ENCODE peak calls at places on chromosomes 3 and 15, in seven cellular contexts. One of them, this sample, is unnamed.

GRCh38 chr15:60720493-60721231 is 241.7 kb upstream of the ICE2 start:
- DNase-seq in transverse colon: no peak
- DNase-seq in uterus: no peak
- DNase-seq in left lung: no peak
- DNase-seq in fibroblast of villous mesenchyme: no peak
- DNase-seq in ascending aorta: no peak
- DNase-seq in foreskin fibroblast: no peak
- DNase-seq in this sample: no peak

GRCh38 chr3:127389415-127389814 is 101.6 kb upstream of the PRR20G start:
- DNase-seq in ascending aorta: no peak
- DNase-seq in left lung: no peak
- DNase-seq in uterus: no peak
- DNase-seq in fibroblast of villous mesenchyme: no peak
- DNase-seq in transverse colon: no peak
- DNase-seq in foreskin fibroblast: no peak
- DNase-seq in this sample: no peak

GRCh38 chr15:43505723-43506122 is 11.7 kb upstream of the MAP1A start:
- DNase-seq in transverse colon: no peak
- DNase-seq in left lung: no peak
- DNase-seq in fibroblast of villous mesenchyme: peak
- DNase-seq in uterus: no peak
- DNase-seq in foreskin fibroblast: peak
- DNase-seq in ascending aorta: no peak
- DNase-seq in this sample: no peak

GRCh38 chr3:63886843-63887242 is 23.2 kb downstream of the ATXN7 start:
- DNase-seq in uterus: no peak
- DNase-seq in left lung: no peak
- DNase-seq in ascending aorta: no peak
- DNase-seq in fibroblast of villous mesenchyme: no peak
- DNase-seq in foreskin fibroblast: no peak
- DNase-seq in transverse colon: no peak
- DNase-seq in this sample: no peak

GRCh38 chr15:55535436-55535835 is 27.4 kb upstream of the DNAAF4 start:
- DNase-seq in transverse colon: no peak
- DNase-seq in ascending aorta: no peak
- DNase-seq in uterus: no peak
- DNase-seq in fibroblast of villous mesenchyme: no peak
- DNase-seq in left lung: no peak
- DNase-seq in foreskin fibroblast: no peak
- DNase-seq in this sample: no peak

GRCh38 chr3:40042752-40043443 is 233.5 kb downstream of the MYRIP start:
- DNase-seq in foreskin fibroblast: peak
- DNase-seq in fibroblast of villous mesenchyme: no peak
- DNase-seq in uterus: no peak
- DNase-seq in left lung: no peak
- DNase-seq in transverse colon: no peak
- DNase-seq in ascending aorta: no peak
- DNase-seq in this sample: no peak

GRCh38 chr15:63420333-63420741 is 38.7 kb upstream of the CA12 start:
- DNase-seq in left lung: no peak
- DNase-seq in foreskin fibroblast: peak
- DNase-seq in transverse colon: peak
- DNase-seq in uterus: no peak
- DNase-seq in fibroblast of villous mesenchyme: peak
- DNase-seq in ascending aorta: peak
- DNase-seq in this sample: no peak

GRCh38 chr3:6601374-6601773 is 259.5 kb upstream of the GRM7 start:
- DNase-seq in foreskin fibroblast: no peak
- DNase-seq in fibroblast of villous mesenchyme: no peak
- DNase-seq in transverse colon: no peak
- DNase-seq in ascending aorta: no peak
- DNase-seq in uterus: no peak
- DNase-seq in left lung: no peak
- DNase-seq in this sample: no peak

GRCh38 chr3:52077376-52077775 is 21.0 kb upstream of the DUSP7 start:
- DNase-seq in transverse colon: no peak
- DNase-seq in foreskin fibroblast: peak
- DNase-seq in fibroblast of villous mesenchyme: no peak
- DNase-seq in left lung: peak
- DNase-seq in ascending aorta: no peak
- DNase-seq in uterus: peak
- DNase-seq in this sample: no peak

GRCh38 chr3:154469585-154469984 is 39.6 kb upstream of the GPR149 start:
- DNase-seq in fibroblast of villous mesenchyme: no peak
- DNase-seq in ascending aorta: no peak
- DNase-seq in transverse colon: no peak
- DNase-seq in uterus: no peak
- DNase-seq in foreskin fibroblast: no peak
- DNase-seq in left lung: no peak
- DNase-seq in this sample: no peak

GRCh38 chr3:154095832-154096421 is 25.3 kb upstream of the ARHGEF26 start:
- DNase-seq in foreskin fibroblast: peak
- DNase-seq in left lung: no peak
- DNase-seq in ascending aorta: no peak
- DNase-seq in transverse colon: no peak
- DNase-seq in uterus: no peak
- DNase-seq in fibroblast of villous mesenchyme: peak
- DNase-seq in this sample: no peak

GRCh38 chr15:101058735-101059134 is 139.6 kb downstream of the LRRK1 start:
- DNase-seq in uterus: no peak
- DNase-seq in foreskin fibroblast: no peak
- DNase-seq in ascending aorta: peak
- DNase-seq in transverse colon: no peak
- DNase-seq in fibroblast of villous mesenchyme: peak
- DNase-seq in left lung: no peak
- DNase-seq in this sample: no peak

GRCh38 chr3:125123906-125124305 is 68.1 kb upstream of the HEG1 start:
- DNase-seq in fibroblast of villous mesenchyme: peak
- DNase-seq in transverse colon: no peak
- DNase-seq in left lung: no peak
- DNase-seq in uterus: no peak
- DNase-seq in foreskin fibroblast: no peak
- DNase-seq in ascending aorta: peak
- DNase-seq in this sample: no peak

GRCh38 chr15:95559875-95560394 is 770.6 kb upstream of the NR2F2 start:
- DNase-seq in transverse colon: no peak
- DNase-seq in left lung: no peak
- DNase-seq in ascending aorta: no peak
- DNase-seq in fibroblast of villous mesenchyme: peak
- DNase-seq in uterus: peak
- DNase-seq in foreskin fibroblast: peak
- DNase-seq in this sample: no peak

GRCh38 chr15:79204886-79205285 is 77.6 kb upstream of the ANKRD34C start:
- DNase-seq in left lung: no peak
- DNase-seq in transverse colon: no peak
- DNase-seq in ascending aorta: no peak
- DNase-seq in fibroblast of villous mesenchyme: no peak
- DNase-seq in uterus: no peak
- DNase-seq in foreskin fibroblast: no peak
- DNase-seq in this sample: no peak

GRCh38 chr15:79209690-79210089 is 72.8 kb upstream of the ANKRD34C start:
- DNase-seq in transverse colon: no peak
- DNase-seq in left lung: no peak
- DNase-seq in ascending aorta: no peak
- DNase-seq in foreskin fibroblast: no peak
- DNase-seq in fibroblast of villous mesenchyme: no peak
- DNase-seq in uterus: no peak
- DNase-seq in this sample: no peak

GRCh38 chr15:79209116-79209515 is 73.4 kb upstream of the ANKRD34C start:
- DNase-seq in transverse colon: no peak
- DNase-seq in foreskin fibroblast: no peak
- DNase-seq in fibroblast of villous mesenchyme: no peak
- DNase-seq in left lung: no peak
- DNase-seq in uterus: no peak
- DNase-seq in ascending aorta: no peak
- DNase-seq in this sample: no peak

GRCh38 chr15:79206940-79207339 is 75.6 kb upstream of the ANKRD34C start:
- DNase-seq in uterus: no peak
- DNase-seq in ascending aorta: no peak
- DNase-seq in fibroblast of villous mesenchyme: no peak
- DNase-seq in transverse colon: no peak
- DNase-seq in foreskin fibroblast: no peak
- DNase-seq in left lung: no peak
- DNase-seq in this sample: no peak

GRCh38 chr15:79208179-79208578 is 74.3 kb upstream of the ANKRD34C start:
- DNase-seq in foreskin fibroblast: no peak
- DNase-seq in transverse colon: no peak
- DNase-seq in ascending aorta: no peak
- DNase-seq in left lung: no peak
- DNase-seq in fibroblast of villous mesenchyme: no peak
- DNase-seq in uterus: no peak
- DNase-seq in this sample: no peak
- TF ChIP-seq CTCF in foreskin fibroblast: no peak
- TF ChIP-seq CTCF in transverse colon: no peak
- TF ChIP-seq CTCF in ascending aorta: no peak
- TF ChIP-seq CTCF in left lung: no peak
- TF ChIP-seq CTCF in fibroblast of villous mesenchyme: no peak
- TF ChIP-seq CTCF in uterus: no peak
- TF ChIP-seq CTCF in this sample: no peak

DNA sequence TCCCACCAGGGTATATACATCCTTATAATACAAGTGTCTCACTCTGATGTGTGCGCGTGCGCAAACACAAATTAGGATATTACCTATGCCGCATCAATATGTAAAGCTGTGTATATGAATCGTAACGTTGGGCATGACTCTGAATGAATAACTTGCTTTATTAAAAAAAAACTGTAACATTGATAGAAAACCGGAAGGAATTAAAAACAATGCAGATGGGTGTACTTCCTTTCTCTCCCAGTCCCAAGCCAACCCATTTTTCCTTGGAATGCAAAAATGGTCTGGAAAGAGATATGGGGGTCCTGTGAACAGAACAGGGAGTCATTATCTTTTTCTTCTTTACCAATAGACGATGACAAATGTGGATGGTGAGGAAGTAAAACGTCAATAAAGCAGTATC is 1.7 kb downstream of the C2CD4B start:
- DNase-seq in fibroblast of villous mesenchyme: no peak
- DNase-seq in transverse colon: no peak
- DNase-seq in uterus: no peak
- DNase-seq in foreskin fibroblast: no peak
- DNase-seq in ascending aorta: no peak
- DNase-seq in left lung: no peak
- DNase-seq in this sample: no peak
- H3K4me3 ChIP-seq in fibroblast of villous mesenchyme: no peak
- H3K4me3 ChIP-seq in transverse colon: peak
- H3K4me3 ChIP-seq in uterus: no peak
- H3K4me3 ChIP-seq in foreskin fibroblast: no peak
- H3K4me3 ChIP-seq in ascending aorta: peak
- H3K4me3 ChIP-seq in left lung: peak
- H3K4me3 ChIP-seq in this sample: peak

DNA sequence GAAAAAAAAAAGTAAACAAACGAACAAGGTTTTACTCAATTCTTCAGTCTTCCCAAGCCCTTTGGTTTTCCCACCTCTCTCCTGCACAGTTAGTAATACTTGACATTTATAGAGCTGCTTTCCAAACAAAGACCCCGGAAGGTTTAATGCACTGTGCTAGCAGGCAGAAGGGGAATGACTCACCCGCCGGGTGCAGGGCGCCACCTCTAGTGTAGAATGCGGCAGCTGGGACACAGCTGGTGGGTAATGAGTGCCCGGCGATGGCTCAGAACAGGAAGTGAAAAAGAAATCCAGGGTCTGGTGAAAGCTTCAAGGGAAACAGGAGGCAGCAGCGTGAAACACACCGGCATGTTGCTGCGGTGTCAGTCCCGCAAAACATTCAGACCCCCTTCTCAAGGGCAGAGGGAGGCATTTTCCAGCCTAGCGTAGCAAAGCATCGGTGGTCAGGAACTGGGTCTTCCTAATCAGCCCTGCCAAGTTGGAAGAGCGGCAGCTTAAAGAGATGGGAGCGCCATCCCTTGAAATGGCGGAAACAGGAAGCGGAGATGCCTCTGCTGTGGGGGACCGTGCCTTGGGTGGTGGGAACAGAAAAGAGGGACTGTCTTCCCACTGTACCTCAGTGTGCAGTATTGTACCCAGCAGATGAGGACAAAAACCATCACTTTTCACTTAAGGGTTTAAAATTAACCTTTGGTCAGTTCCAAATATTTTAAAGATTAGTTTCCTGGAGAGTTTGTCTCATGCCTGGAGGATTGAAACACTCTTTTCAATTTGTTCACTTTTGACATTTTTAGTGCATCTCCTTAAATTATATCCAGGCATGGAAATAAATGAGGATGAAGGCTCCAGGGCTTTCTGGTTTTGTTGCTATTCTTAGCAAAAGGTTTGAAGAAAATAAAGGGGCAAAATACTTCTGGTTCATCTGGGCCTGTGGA is 160.8 kb upstream of the MCTP2 start:
- DNase-seq in ascending aorta: no peak
- DNase-seq in fibroblast of villous mesenchyme: peak
- DNase-seq in left lung: peak
- DNase-seq in foreskin fibroblast: peak
- DNase-seq in uterus: peak
- DNase-seq in transverse colon: peak
- DNase-seq in this sample: no peak
- TF ChIP-seq CTCF in ascending aorta: no peak
- TF ChIP-seq CTCF in fibroblast of villous mesenchyme: no peak
- TF ChIP-seq CTCF in left lung: no peak
- TF ChIP-seq CTCF in foreskin fibroblast: no peak
- TF ChIP-seq CTCF in uterus: no peak
- TF ChIP-seq CTCF in transverse colon: no peak
- TF ChIP-seq CTCF in this sample: no peak

GRCh38 chr15:90597477-90598052 is 67.8 kb downstream of the CRTC3 start:
- DNase-seq in uterus: no peak
- DNase-seq in transverse colon: no peak
- DNase-seq in left lung: no peak
- DNase-seq in foreskin fibroblast: no peak
- DNase-seq in ascending aorta: no peak
- DNase-seq in fibroblast of villous mesenchyme: peak
- DNase-seq in this sample: no peak
- H3K4me3 ChIP-seq in uterus: no peak
- H3K4me3 ChIP-seq in transverse colon: no peak
- H3K4me3 ChIP-seq in left lung: no peak
- H3K4me3 ChIP-seq in foreskin fibroblast: no peak
- H3K4me3 ChIP-seq in ascending aorta: no peak
- H3K4me3 ChIP-seq in fibroblast of villous mesenchyme: no peak
- H3K4me3 ChIP-seq in this sample: no peak

DNA sequence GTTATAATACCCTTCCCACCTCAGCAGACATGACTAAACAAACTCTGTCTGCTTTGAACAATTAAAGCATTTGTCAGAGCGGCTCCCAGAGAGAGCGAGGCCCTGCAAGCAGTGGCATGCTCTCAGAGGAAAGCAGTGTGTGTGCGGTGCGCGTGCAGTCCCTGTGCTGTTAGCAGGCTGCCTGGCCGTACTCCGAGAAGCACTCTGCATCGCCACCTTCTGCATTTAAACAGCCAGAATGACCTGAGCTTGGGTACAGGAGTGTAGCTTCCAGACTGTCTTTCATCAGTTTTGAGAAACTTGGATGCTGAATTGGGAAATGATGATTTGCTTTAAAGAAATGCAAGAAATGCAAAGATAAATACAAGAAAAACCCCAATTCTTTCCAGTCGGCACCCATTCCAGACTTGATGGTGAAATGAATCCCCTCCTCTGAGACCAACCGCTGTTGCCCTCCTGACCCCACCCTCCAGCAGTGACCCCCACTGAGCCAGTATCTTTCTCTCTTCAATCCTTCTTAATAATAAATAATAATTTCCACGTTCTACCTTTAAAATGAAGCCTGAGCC is 113.5 kb downstream of the VGLL4 start:
- DNase-seq in uterus: no peak
- DNase-seq in left lung: no peak
- DNase-seq in fibroblast of villous mesenchyme: peak
- DNase-seq in transverse colon: no peak
- DNase-seq in ascending aorta: peak
- DNase-seq in foreskin fibroblast: peak
- DNase-seq in this sample: no peak
- TF ChIP-seq CTCF in uterus: no peak
- TF ChIP-seq CTCF in left lung: no peak
- TF ChIP-seq CTCF in fibroblast of villous mesenchyme: no peak
- TF ChIP-seq CTCF in transverse colon: no peak
- TF ChIP-seq CTCF in ascending aorta: peak
- TF ChIP-seq CTCF in foreskin fibroblast: no peak
- TF ChIP-seq CTCF in this sample: no peak